ENCODE peak calls at places on chromosomes 12 and 14, in eight cellular contexts. One of them, this sample, is unnamed.
A peak's percentile ranks its signal among the peaks of the same experiment; 100 is the strongest.

GRCh38 chr12:74527491-74527890 is 10.1 kb upstream of the ATXN7L3B start:
- DNase-seq in body of pancreas: no peak
- DNase-seq in right lobe of liver: no peak
- DNase-seq in transverse colon: no peak
- DNase-seq in gastrocnemius medialis: no peak
- DNase-seq in IMR-90: no peak
- DNase-seq in suprapubic skin: no peak
- DNase-seq in stomach: no peak
- DNase-seq in this sample: no peak

GRCh38 chr14:103013028-103013427 is 44.3 kb downstream of the CDC42BPB start:
- DNase-seq in body of pancreas: no peak
- DNase-seq in right lobe of liver: no peak
- DNase-seq in transverse colon: no peak
- DNase-seq in gastrocnemius medialis: no peak
- DNase-seq in IMR-90: no peak
- DNase-seq in suprapubic skin: no peak
- DNase-seq in stomach: no peak
- DNase-seq in this sample: no peak

GRCh38 chr14:53180272-53181221 is 27.4 kb upstream of the DDHD1 start:
- DNase-seq in body of pancreas: no peak
- DNase-seq in right lobe of liver: no peak
- DNase-seq in transverse colon: peak; percentile 8
- DNase-seq in gastrocnemius medialis: no peak
- DNase-seq in IMR-90: peak; percentile 32
- DNase-seq in suprapubic skin: no peak
- DNase-seq in stomach: no peak
- DNase-seq in this sample: peak; percentile 55

GRCh38 chr12:113232787-113233585 is 11.7 kb downstream of the TPCN1 start:
- DNase-seq in body of pancreas: no peak
- DNase-seq in right lobe of liver: no peak
- DNase-seq in transverse colon: peak; percentile 44
- DNase-seq in gastrocnemius medialis: peak; percentile 97
- DNase-seq in IMR-90: no peak
- DNase-seq in suprapubic skin: peak; percentile 81
- DNase-seq in stomach: peak; percentile 25
- DNase-seq in this sample: no peak

GRCh38 chr14:91419044-91419397 is 1.4 kb upstream of the CCDC88C start:
- DNase-seq in body of pancreas: no peak
- DNase-seq in right lobe of liver: no peak
- DNase-seq in transverse colon: no peak
- DNase-seq in gastrocnemius medialis: no peak
- DNase-seq in IMR-90: no peak
- DNase-seq in suprapubic skin: no peak
- DNase-seq in stomach: peak; percentile 24
- DNase-seq in this sample: no peak

GRCh38 chr14:65070710-65071033 is 31.6 kb downstream of the MAX start:
- DNase-seq in body of pancreas: no peak
- DNase-seq in right lobe of liver: no peak
- DNase-seq in transverse colon: peak; percentile 69
- DNase-seq in gastrocnemius medialis: peak; percentile 57
- DNase-seq in IMR-90: peak; percentile 7
- DNase-seq in suprapubic skin: no peak
- DNase-seq in stomach: peak; percentile 53
- DNase-seq in this sample: no peak

GRCh38 chr12:53358836-53359419 is 21.0 kb upstream of the SP1 start:
- DNase-seq in body of pancreas: no peak
- DNase-seq in right lobe of liver: no peak
- DNase-seq in transverse colon: no peak
- DNase-seq in gastrocnemius medialis: no peak
- DNase-seq in IMR-90: no peak
- DNase-seq in suprapubic skin: no peak
- DNase-seq in stomach: no peak
- DNase-seq in this sample: no peak

GRCh38 chr14:35821546-35822411 is 4.4 kb upstream of the BRMS1L start:
- DNase-seq in body of pancreas: peak; percentile 24
- DNase-seq in right lobe of liver: no peak
- DNase-seq in transverse colon: no peak
- DNase-seq in gastrocnemius medialis: no peak
- DNase-seq in IMR-90: peak; percentile 45
- DNase-seq in suprapubic skin: no peak
- DNase-seq in stomach: no peak
- DNase-seq in this sample: no peak

GRCh38 chr14:55015006-55015405 is 11.9 kb downstream of the WDHD1 start:
- DNase-seq in body of pancreas: no peak
- DNase-seq in right lobe of liver: no peak
- DNase-seq in transverse colon: no peak
- DNase-seq in gastrocnemius medialis: no peak
- DNase-seq in IMR-90: no peak
- DNase-seq in suprapubic skin: no peak
- DNase-seq in stomach: no peak
- DNase-seq in this sample: no peak

GRCh38 chr12:44000309-44000952 is 164.6 kb downstream of the TMEM117 start:
- DNase-seq in body of pancreas: peak; percentile 14
- DNase-seq in right lobe of liver: no peak
- DNase-seq in transverse colon: no peak
- DNase-seq in gastrocnemius medialis: no peak
- DNase-seq in IMR-90: peak; percentile 31
- DNase-seq in suprapubic skin: no peak
- DNase-seq in stomach: no peak
- DNase-seq in this sample: no peak

GRCh38 chr14:92922883-92923743 is at the start of gene CHGA:
- DNase-seq in body of pancreas: peak; percentile 60
- DNase-seq in right lobe of liver: no peak
- DNase-seq in transverse colon: peak; percentile 37
- DNase-seq in gastrocnemius medialis: no peak
- DNase-seq in IMR-90: peak; percentile 20
- DNase-seq in suprapubic skin: no peak
- DNase-seq in stomach: peak; percentile 44
- DNase-seq in this sample: no peak

GRCh38 chr12:89353823-89354629 is 1.7 kb upstream of the DUSP6 start:
- DNase-seq in body of pancreas: peak; percentile 86
- DNase-seq in right lobe of liver: peak; percentile 91
- DNase-seq in transverse colon: peak; percentile 90
- DNase-seq in gastrocnemius medialis: peak; percentile 30
- DNase-seq in IMR-90: peak; percentile 63
- DNase-seq in suprapubic skin: peak; percentile 92
- DNase-seq in stomach: peak; percentile 86
- DNase-seq in this sample: no peak

GRCh38 chr12:124004233-124004875 is 31.3 kb downstream of the ZNF664 start:
- DNase-seq in body of pancreas: no peak
- DNase-seq in right lobe of liver: no peak
- DNase-seq in transverse colon: no peak
- DNase-seq in gastrocnemius medialis: no peak
- DNase-seq in IMR-90: peak; percentile 51
- DNase-seq in suprapubic skin: no peak
- DNase-seq in stomach: no peak
- DNase-seq in this sample: no peak

GRCh38 chr12:105733579-105733978 is 403.1 kb downstream of the C12orf75 start:
- DNase-seq in body of pancreas: no peak
- DNase-seq in right lobe of liver: no peak
- DNase-seq in transverse colon: no peak
- DNase-seq in gastrocnemius medialis: no peak
- DNase-seq in IMR-90: no peak
- DNase-seq in suprapubic skin: no peak
- DNase-seq in stomach: no peak
- DNase-seq in this sample: no peak

GRCh38 chr12:107444771-107445170 is 240.8 kb upstream of the PWP1 start:
- DNase-seq in body of pancreas: no peak
- DNase-seq in right lobe of liver: no peak
- DNase-seq in transverse colon: no peak
- DNase-seq in gastrocnemius medialis: no peak
- DNase-seq in IMR-90: no peak
- DNase-seq in suprapubic skin: no peak
- DNase-seq in stomach: no peak
- DNase-seq in this sample: no peak

GRCh38 chr12:101582937-101583336 is 11.8 kb upstream of the MYBPC1 start:
- DNase-seq in body of pancreas: no peak
- DNase-seq in right lobe of liver: no peak
- DNase-seq in transverse colon: no peak
- DNase-seq in gastrocnemius medialis: no peak
- DNase-seq in IMR-90: no peak
- DNase-seq in suprapubic skin: no peak
- DNase-seq in stomach: no peak
- DNase-seq in this sample: no peak

GRCh38 chr12:44571031-44571550 is 305.0 kb downstream of the NELL2 start:
- DNase-seq in body of pancreas: no peak
- DNase-seq in right lobe of liver: no peak
- DNase-seq in transverse colon: no peak
- DNase-seq in gastrocnemius medialis: no peak
- DNase-seq in IMR-90: no peak
- DNase-seq in suprapubic skin: no peak
- DNase-seq in stomach: no peak
- DNase-seq in this sample: no peak

GRCh38 chr14:92586001-92586947 is 72.7 kb downstream of the RIN3 start:
- DNase-seq in body of pancreas: no peak
- DNase-seq in right lobe of liver: no peak
- DNase-seq in transverse colon: no peak
- DNase-seq in gastrocnemius medialis: no peak
- DNase-seq in IMR-90: peak; percentile 99
- DNase-seq in suprapubic skin: no peak
- DNase-seq in stomach: no peak
- DNase-seq in this sample: no peak

GRCh38 chr14:76697246-76697645 is 64.0 kb upstream of the VASH1 start:
- DNase-seq in body of pancreas: no peak
- DNase-seq in right lobe of liver: no peak
- DNase-seq in transverse colon: no peak
- DNase-seq in gastrocnemius medialis: no peak
- DNase-seq in IMR-90: no peak
- DNase-seq in suprapubic skin: peak; percentile 74
- DNase-seq in stomach: no peak
- DNase-seq in this sample: peak; percentile 84

DNA sequence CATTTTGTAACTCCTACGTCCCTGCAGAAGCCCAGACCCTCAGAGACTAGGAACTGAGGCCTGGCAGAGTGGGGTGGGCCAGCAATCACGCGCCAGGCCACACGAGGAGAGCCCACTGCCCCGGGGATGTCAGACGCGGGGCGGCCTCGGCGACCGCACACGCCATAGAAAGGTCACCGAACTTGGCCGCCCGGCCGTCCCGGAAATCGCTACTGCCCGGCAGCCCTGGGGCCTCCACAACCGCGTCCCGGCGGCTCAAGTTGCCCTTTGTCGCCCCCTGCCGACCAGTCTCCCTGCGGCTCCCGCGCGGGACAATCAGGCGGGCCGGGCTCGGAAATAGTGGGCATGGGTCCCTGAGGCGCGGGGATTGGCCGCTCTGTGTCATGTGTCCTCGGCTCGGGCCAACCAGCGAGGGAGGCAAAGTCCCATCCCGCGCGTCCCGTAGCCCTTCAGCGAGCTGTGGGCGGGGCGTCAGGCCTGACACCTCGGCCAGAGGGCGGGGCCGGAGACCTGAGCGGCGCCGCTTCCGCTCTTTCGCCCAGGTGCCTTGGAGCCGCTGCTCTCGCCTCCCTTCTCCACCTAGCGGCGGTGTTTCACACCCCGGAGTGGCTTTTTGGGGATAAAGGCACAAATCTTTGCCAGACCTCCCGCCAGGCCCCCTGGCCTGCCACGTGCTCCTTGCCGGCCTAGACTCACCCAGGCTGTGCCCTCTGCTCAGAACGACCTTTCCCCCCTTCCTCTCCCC is 33.4 kb upstream of the DEGS2 start:
- DNase-seq in body of pancreas: peak; percentile 100
- DNase-seq in right lobe of liver: peak; percentile 100
- DNase-seq in transverse colon: peak; percentile 100
- DNase-seq in gastrocnemius medialis: peak; percentile 99
- DNase-seq in IMR-90: peak; percentile 91
- DNase-seq in suprapubic skin: peak; percentile 100
- DNase-seq in stomach: peak; percentile 100
- DNase-seq in this sample: peak; percentile 100
- TF ChIP-seq POLR2A in body of pancreas: peak; percentile 75
- TF ChIP-seq POLR2A in right lobe of liver: peak; percentile 62
- TF ChIP-seq POLR2A in transverse colon: peak; percentile 33
- TF ChIP-seq POLR2A in gastrocnemius medialis: peak; percentile 61
- TF ChIP-seq POLR2A in IMR-90: no peak
- TF ChIP-seq POLR2A in suprapubic skin: peak; percentile 1
- TF ChIP-seq POLR2A in stomach: no peak
- TF ChIP-seq POLR2A in this sample: peak; percentile 39

DNA sequence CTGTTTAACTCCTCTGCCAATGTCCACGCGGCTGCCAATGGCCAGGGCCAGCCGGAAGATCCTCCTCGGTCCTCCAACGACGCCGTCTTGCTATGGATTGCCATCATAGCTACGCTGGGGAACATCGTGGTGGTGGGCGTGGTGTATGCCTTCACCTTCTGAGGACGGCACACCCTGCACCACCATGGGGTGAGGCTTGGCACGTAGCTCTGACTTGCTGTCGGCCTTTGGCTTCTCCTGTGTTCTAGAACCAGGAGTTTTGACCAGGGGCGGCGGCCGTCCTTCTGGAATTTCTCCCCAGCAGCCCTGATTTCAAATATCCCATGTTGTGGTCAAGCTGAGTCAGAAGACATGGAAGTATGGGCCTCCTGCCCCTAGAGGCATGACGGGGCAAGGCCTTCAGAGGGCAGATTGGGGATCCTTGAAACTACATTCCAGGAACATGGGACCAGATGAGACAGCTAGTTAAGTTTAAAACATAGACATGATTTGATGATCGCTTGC is 47.5 kb downstream of the C14orf132 start:
- DNase-seq in body of pancreas: no peak
- DNase-seq in right lobe of liver: no peak
- DNase-seq in transverse colon: no peak
- DNase-seq in gastrocnemius medialis: no peak
- DNase-seq in IMR-90: peak; percentile 25
- DNase-seq in suprapubic skin: no peak
- DNase-seq in stomach: no peak
- DNase-seq in this sample: no peak
- TF ChIP-seq CTCF in body of pancreas: no peak
- TF ChIP-seq CTCF in right lobe of liver: no peak
- TF ChIP-seq CTCF in transverse colon: no peak
- TF ChIP-seq CTCF in gastrocnemius medialis: no peak
- TF ChIP-seq CTCF in IMR-90: peak; percentile 10
- TF ChIP-seq CTCF in suprapubic skin: no peak
- TF ChIP-seq CTCF in stomach: no peak
- TF ChIP-seq CTCF in this sample: no peak

DNA sequence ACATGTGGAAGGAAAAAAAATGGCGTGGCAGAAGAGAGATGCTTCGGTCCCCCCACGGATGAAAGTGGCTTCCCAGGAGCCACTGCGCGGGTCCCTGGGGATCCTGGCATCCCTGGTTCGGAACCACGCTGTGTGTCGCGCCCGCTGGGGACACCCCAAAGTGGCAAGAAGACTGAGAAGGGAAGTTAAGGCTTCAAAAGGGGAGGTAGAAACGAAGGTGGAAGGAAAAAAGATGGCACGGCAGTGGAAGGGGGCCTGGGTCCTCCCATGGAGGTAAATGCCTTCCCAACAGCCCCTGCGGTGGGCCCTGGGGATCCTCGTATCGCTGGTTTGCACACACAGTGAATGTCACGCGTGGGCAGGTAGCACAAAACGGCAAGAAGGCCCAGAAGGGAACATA is 281.7 kb downstream of the ALG10 start:
- DNase-seq in body of pancreas: no peak
- DNase-seq in right lobe of liver: no peak
- DNase-seq in transverse colon: no peak
- DNase-seq in gastrocnemius medialis: no peak
- DNase-seq in IMR-90: no peak
- DNase-seq in suprapubic skin: no peak
- DNase-seq in stomach: no peak
- DNase-seq in this sample: no peak
- H3K9me3 ChIP-seq in body of pancreas: peaks cover 44% of the 10 kb centered on the region
- H3K9me3 ChIP-seq in right lobe of liver: no peaks in the 10 kb centered on the region
- H3K9me3 ChIP-seq in transverse colon: peaks cover 10% of the 10 kb centered on the region
- H3K9me3 ChIP-seq in gastrocnemius medialis: no peaks in the 10 kb centered on the region
- H3K9me3 ChIP-seq in IMR-90: peaks cover 82% of the 10 kb centered on the region
- H3K9me3 ChIP-seq in suprapubic skin: peaks cover 28% of the 10 kb centered on the region
- H3K9me3 ChIP-seq in stomach: peaks cover 100% of the 10 kb centered on the region
- H3K9me3 ChIP-seq in this sample: peaks cover 3% of the 10 kb centered on the region

GRCh38 chr12:132801741-132802140 is 26.9 kb downstream of the GOLGA3 start:
- DNase-seq in body of pancreas: no peak
- DNase-seq in right lobe of liver: no peak
- DNase-seq in transverse colon: no peak
- DNase-seq in gastrocnemius medialis: no peak
- DNase-seq in IMR-90: no peak
- DNase-seq in suprapubic skin: no peak
- DNase-seq in stomach: no peak
- DNase-seq in this sample: no peak
- TF ChIP-seq POLR2A in body of pancreas: no peak
- TF ChIP-seq POLR2A in right lobe of liver: no peak
- TF ChIP-seq POLR2A in transverse colon: no peak
- TF ChIP-seq POLR2A in gastrocnemius medialis: no peak
- TF ChIP-seq POLR2A in IMR-90: no peak
- TF ChIP-seq POLR2A in suprapubic skin: no peak
- TF ChIP-seq POLR2A in stomach: no peak
- TF ChIP-seq POLR2A in this sample: no peak

This sample was measured in esophagus muscularis mucosa.